ENCODE peak calls at places on chromosome 21, in seven cellular contexts. One of them, this sample, is unnamed.

GRCh38 chr21:19529031-19529430 is 1125.4 kb upstream of the TMPRSS15 start:
- DNase-seq in AG04449: no peak
- DNase-seq in astrocyte of the spinal cord: no peak
- DNase-seq in dorsolateral prefrontal cortex: no peak
- DNase-seq in Calu3: no peak
- DNase-seq in endothelial cell: no peak
- DNase-seq in cardiac muscle cell: no peak
- DNase-seq in this sample: no peak

GRCh38 chr21:42764443-42764760 is 111.0 kb downstream of the PDE9A start:
- DNase-seq in cardiac muscle cell: no peak
- DNase-seq in endothelial cell: no peak
- DNase-seq in AG04449: no peak
- DNase-seq in dorsolateral prefrontal cortex: no peak
- DNase-seq in astrocyte of the spinal cord: no peak
- DNase-seq in Calu3: no peak
- DNase-seq in this sample: no peak

GRCh38 chr21:34544032-34544496 is 32.1 kb upstream of the KCNE1 start:
- DNase-seq in Calu3: peak
- DNase-seq in AG04449: no peak
- DNase-seq in dorsolateral prefrontal cortex: no peak
- DNase-seq in cardiac muscle cell: peak
- DNase-seq in endothelial cell: peak
- DNase-seq in astrocyte of the spinal cord: peak
- DNase-seq in this sample: peak

GRCh38 chr21:33029975-33030461 is 4.3 kb downstream of the OLIG2 start:
- DNase-seq in astrocyte of the spinal cord: no peak
- DNase-seq in cardiac muscle cell: no peak
- DNase-seq in AG04449: no peak
- DNase-seq in dorsolateral prefrontal cortex: no peak
- DNase-seq in endothelial cell: no peak
- DNase-seq in Calu3: no peak
- DNase-seq in this sample: no peak

GRCh38 chr21:30329203-30329868 is 8.2 kb downstream of the KRTAP27-1 start:
- DNase-seq in cardiac muscle cell: no peak
- DNase-seq in dorsolateral prefrontal cortex: no peak
- DNase-seq in astrocyte of the spinal cord: peak
- DNase-seq in endothelial cell: no peak
- DNase-seq in AG04449: no peak
- DNase-seq in Calu3: no peak
- DNase-seq in this sample: no peak

GRCh38 chr21:19198801-19199200 is 795.2 kb upstream of the TMPRSS15 start:
- DNase-seq in dorsolateral prefrontal cortex: no peak
- DNase-seq in astrocyte of the spinal cord: no peak
- DNase-seq in endothelial cell: no peak
- DNase-seq in Calu3: no peak
- DNase-seq in AG04449: no peak
- DNase-seq in cardiac muscle cell: no peak
- DNase-seq in this sample: no peak

GRCh38 chr21:23887709-23888303 is 1719.5 kb downstream of the MRPL39 start:
- DNase-seq in Calu3: no peak
- DNase-seq in dorsolateral prefrontal cortex: no peak
- DNase-seq in cardiac muscle cell: no peak
- DNase-seq in astrocyte of the spinal cord: no peak
- DNase-seq in endothelial cell: no peak
- DNase-seq in AG04449: no peak
- DNase-seq in this sample: no peak

GRCh38 chr21:38825269-38825668 is 19.5 kb downstream of the ETS2 start:
- DNase-seq in cardiac muscle cell: no peak
- DNase-seq in AG04449: no peak
- DNase-seq in dorsolateral prefrontal cortex: no peak
- DNase-seq in Calu3: no peak
- DNase-seq in endothelial cell: no peak
- DNase-seq in astrocyte of the spinal cord: no peak
- DNase-seq in this sample: no peak

GRCh38 chr21:36499578-36500471 is 19.9 kb upstream of the CLDN14 start:
- DNase-seq in endothelial cell: no peak
- DNase-seq in dorsolateral prefrontal cortex: no peak
- DNase-seq in cardiac muscle cell: peak
- DNase-seq in astrocyte of the spinal cord: peak
- DNase-seq in AG04449: no peak
- DNase-seq in Calu3: no peak
- DNase-seq in this sample: no peak

GRCh38 chr21:17819878-17820232 is 699 bp upstream of the C21orf91 start:
- DNase-seq in astrocyte of the spinal cord: no peak
- DNase-seq in dorsolateral prefrontal cortex: no peak
- DNase-seq in endothelial cell: no peak
- DNase-seq in cardiac muscle cell: no peak
- DNase-seq in Calu3: no peak
- DNase-seq in AG04449: no peak
- DNase-seq in this sample: no peak

GRCh38 chr21:22200378-22201092 is 1202.3 kb downstream of the NCAM2 start:
- DNase-seq in astrocyte of the spinal cord: no peak
- DNase-seq in endothelial cell: no peak
- DNase-seq in AG04449: no peak
- DNase-seq in dorsolateral prefrontal cortex: no peak
- DNase-seq in cardiac muscle cell: no peak
- DNase-seq in Calu3: no peak
- DNase-seq in this sample: no peak

GRCh38 chr21:17911628-17912027 is 92.5 kb upstream of the C21orf91 start:
- DNase-seq in Calu3: no peak
- DNase-seq in cardiac muscle cell: no peak
- DNase-seq in endothelial cell: no peak
- DNase-seq in AG04449: no peak
- DNase-seq in dorsolateral prefrontal cortex: no peak
- DNase-seq in astrocyte of the spinal cord: peak
- DNase-seq in this sample: no peak

GRCh38 chr21:32304998-32305397 is 6.3 kb downstream of the MRAP start:
- DNase-seq in AG04449: no peak
- DNase-seq in Calu3: no peak
- DNase-seq in endothelial cell: no peak
- DNase-seq in dorsolateral prefrontal cortex: no peak
- DNase-seq in astrocyte of the spinal cord: no peak
- DNase-seq in cardiac muscle cell: no peak
- DNase-seq in this sample: no peak

GRCh38 chr21:32412998-32413504 is 545 bp downstream of the EVA1C start:
- DNase-seq in AG04449: no peak
- DNase-seq in cardiac muscle cell: peak
- DNase-seq in dorsolateral prefrontal cortex: peak
- DNase-seq in Calu3: peak
- DNase-seq in astrocyte of the spinal cord: peak
- DNase-seq in endothelial cell: no peak
- DNase-seq in this sample: peak

GRCh38 chr21:33551664-33552063 is 8.8 kb downstream of the SON start:
- DNase-seq in Calu3: no peak
- DNase-seq in dorsolateral prefrontal cortex: no peak
- DNase-seq in endothelial cell: no peak
- DNase-seq in astrocyte of the spinal cord: no peak
- DNase-seq in AG04449: no peak
- DNase-seq in cardiac muscle cell: no peak
- DNase-seq in this sample: no peak

GRCh38 chr21:38267991-38268858 is 11.4 kb downstream of the KCNJ15 start:
- DNase-seq in dorsolateral prefrontal cortex: no peak
- DNase-seq in Calu3: no peak
- DNase-seq in AG04449: no peak
- DNase-seq in cardiac muscle cell: no peak
- DNase-seq in endothelial cell: no peak
- DNase-seq in astrocyte of the spinal cord: no peak
- DNase-seq in this sample: no peak

GRCh38 chr21:36320421-36321324 is 676 bp downstream of the MORC3 start:
- DNase-seq in astrocyte of the spinal cord: peak
- DNase-seq in AG04449: no peak
- DNase-seq in endothelial cell: peak
- DNase-seq in Calu3: peak
- DNase-seq in dorsolateral prefrontal cortex: peak
- DNase-seq in cardiac muscle cell: peak
- DNase-seq in this sample: no peak

DNA sequence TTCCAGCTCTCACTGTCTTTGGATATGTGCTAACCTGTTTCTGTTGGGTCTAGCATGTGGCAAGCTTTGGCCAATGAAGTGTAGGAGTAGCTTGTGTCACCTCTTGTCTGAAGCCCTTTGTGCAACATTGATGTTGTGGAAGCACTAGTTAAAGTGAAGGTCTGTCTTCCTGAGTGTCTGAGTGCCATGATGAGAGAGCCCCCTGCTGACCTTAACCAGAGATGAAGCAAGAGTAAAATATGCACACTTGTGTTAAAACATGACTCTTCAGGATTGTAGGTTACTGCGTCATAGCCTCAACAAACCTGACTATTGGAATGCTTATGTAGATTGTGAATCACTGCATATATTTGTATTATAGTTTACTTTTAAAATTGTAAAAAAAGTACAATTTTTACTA is 103.7 kb downstream of the NCAM2 start:
- DNase-seq in AG04449: peak
- DNase-seq in cardiac muscle cell: peak
- DNase-seq in endothelial cell: peak
- DNase-seq in dorsolateral prefrontal cortex: no peak
- DNase-seq in Calu3: no peak
- DNase-seq in astrocyte of the spinal cord: peak
- DNase-seq in this sample: peak
- TF ChIP-seq CTCF in AG04449: peak
- TF ChIP-seq CTCF in cardiac muscle cell: peak
- TF ChIP-seq CTCF in endothelial cell: no peak
- TF ChIP-seq CTCF in dorsolateral prefrontal cortex: peak
- TF ChIP-seq CTCF in Calu3: no peak
- TF ChIP-seq CTCF in astrocyte of the spinal cord: peak
- TF ChIP-seq CTCF in this sample: peak

GRCh38 chr21:41737656-41738324 is 29.1 kb downstream of the RIPK4 start:
- DNase-seq in endothelial cell: no peak
- DNase-seq in AG04449: no peak
- DNase-seq in Calu3: no peak
- DNase-seq in dorsolateral prefrontal cortex: no peak
- DNase-seq in cardiac muscle cell: no peak
- DNase-seq in astrocyte of the spinal cord: no peak
- DNase-seq in this sample: no peak
- TF ChIP-seq CTCF in endothelial cell: no peak
- TF ChIP-seq CTCF in AG04449: no peak
- TF ChIP-seq CTCF in Calu3: no peak
- TF ChIP-seq CTCF in dorsolateral prefrontal cortex: no peak
- TF ChIP-seq CTCF in cardiac muscle cell: no peak
- TF ChIP-seq CTCF in astrocyte of the spinal cord: no peak
- TF ChIP-seq CTCF in this sample: no peak

GRCh38 chr21:15431053-15431452 is 298.7 kb upstream of the USP25 start:
- DNase-seq in astrocyte of the spinal cord: no peak
- DNase-seq in cardiac muscle cell: no peak
- DNase-seq in AG04449: no peak
- DNase-seq in Calu3: no peak
- DNase-seq in dorsolateral prefrontal cortex: no peak
- DNase-seq in endothelial cell: no peak
- DNase-seq in this sample: no peak
- TF ChIP-seq CTCF in astrocyte of the spinal cord: no peak
- TF ChIP-seq CTCF in cardiac muscle cell: no peak
- TF ChIP-seq CTCF in AG04449: no peak
- TF ChIP-seq CTCF in Calu3: no peak
- TF ChIP-seq CTCF in dorsolateral prefrontal cortex: no peak
- TF ChIP-seq CTCF in endothelial cell: no peak
- TF ChIP-seq CTCF in this sample: no peak

GRCh38 chr21:28793043-28793442 is 199.6 kb downstream of the LTN1 start:
- DNase-seq in astrocyte of the spinal cord: peak
- DNase-seq in cardiac muscle cell: peak
- DNase-seq in Calu3: no peak
- DNase-seq in dorsolateral prefrontal cortex: no peak
- DNase-seq in endothelial cell: no peak
- DNase-seq in AG04449: no peak
- DNase-seq in this sample: no peak
- TF ChIP-seq CTCF in astrocyte of the spinal cord: peak
- TF ChIP-seq CTCF in cardiac muscle cell: peak
- TF ChIP-seq CTCF in Calu3: no peak
- TF ChIP-seq CTCF in dorsolateral prefrontal cortex: peak
- TF ChIP-seq CTCF in endothelial cell: no peak
- TF ChIP-seq CTCF in AG04449: peak
- TF ChIP-seq CTCF in this sample: no peak

GRCh38 chr21:44298301-44298700 is 1.6 kb upstream of the PFKL start:
- DNase-seq in AG04449: no peak
- DNase-seq in Calu3: no peak
- DNase-seq in dorsolateral prefrontal cortex: no peak
- DNase-seq in endothelial cell: no peak
- DNase-seq in cardiac muscle cell: no peak
- DNase-seq in astrocyte of the spinal cord: no peak
- DNase-seq in this sample: no peak
- TF ChIP-seq CTCF in AG04449: no peak
- TF ChIP-seq CTCF in Calu3: no peak
- TF ChIP-seq CTCF in dorsolateral prefrontal cortex: no peak
- TF ChIP-seq CTCF in endothelial cell: no peak
- TF ChIP-seq CTCF in cardiac muscle cell: peak
- TF ChIP-seq CTCF in astrocyte of the spinal cord: peak
- TF ChIP-seq CTCF in this sample: no peak

GRCh38 chr21:26715116-26715515 is 130.1 kb downstream of the ADAMTS1 start:
- DNase-seq in AG04449: no peak
- DNase-seq in dorsolateral prefrontal cortex: no peak
- DNase-seq in cardiac muscle cell: no peak
- DNase-seq in astrocyte of the spinal cord: no peak
- DNase-seq in endothelial cell: no peak
- DNase-seq in Calu3: no peak
- DNase-seq in this sample: no peak
- TF ChIP-seq CTCF in AG04449: no peak
- TF ChIP-seq CTCF in dorsolateral prefrontal cortex: no peak
- TF ChIP-seq CTCF in cardiac muscle cell: no peak
- TF ChIP-seq CTCF in astrocyte of the spinal cord: no peak
- TF ChIP-seq CTCF in endothelial cell: no peak
- TF ChIP-seq CTCF in Calu3: no peak
- TF ChIP-seq CTCF in this sample: no peak

GRCh38 chr21:45404726-45405270 is at the start of gene COL18A1:
- DNase-seq in cardiac muscle cell: peak
- DNase-seq in dorsolateral prefrontal cortex: no peak
- DNase-seq in endothelial cell: peak
- DNase-seq in AG04449: no peak
- DNase-seq in astrocyte of the spinal cord: peak
- DNase-seq in Calu3: peak
- DNase-seq in this sample: peak
- TF ChIP-seq CTCF in cardiac muscle cell: no peak
- TF ChIP-seq CTCF in dorsolateral prefrontal cortex: no peak
- TF ChIP-seq CTCF in endothelial cell: no peak
- TF ChIP-seq CTCF in AG04449: no peak
- TF ChIP-seq CTCF in astrocyte of the spinal cord: no peak
- TF ChIP-seq CTCF in Calu3: no peak
- TF ChIP-seq CTCF in this sample: no peak

This sample was measured in nephron progenitor cell.